ENCODE peak calls at places on chromosomes 4 and X, in eight cellular contexts. L is mesenteric fat pad; M is GM20000; U is stimulated activated naive B cell treated with anti-CD40 and anti-IgM and Interleukin-4, amounts not matched to agents 10 μg/mL and 1 μg/mL and 100 μg/mL, for 72 hours; H is neural crest cell; C is prostate gland; W is mesothelial cell of epicardium; J is activated effector memory CD4-positive, alpha-beta T cell treated with anti-CD3 and anti-CD28 coated beads, Interleukin-2, amount 50 U/mL, for 16 hours. Q is an unnamed sample.

GRCh38 chr4:75513529-75514130 is 573 bp downstream of the RCHY1 start:
- DNase-seq in L (no peak), M (no peak), U (no peak), H (peak), C (peak), W (no peak), J (no peak), Q (no peak)

GRCh38 chr4:140764785-140765392 is 8.7 kb upstream of the TBC1D9 start:
- DNase-seq in L (no peak), M (no peak), U (no peak), H (no peak), C (no peak), W (no peak), J (no peak), Q (peak)

GRCh38 chr4:109953556-109953955 is 40.9 kb downstream of the EGF start:
- DNase-seq in L (no peak), M (no peak), U (no peak), H (no peak), C (no peak), W (no peak), J (no peak), Q (no peak)

GRCh38 chrX:30795981-30796958 is 92.8 kb downstream of the TAB3 start:
- DNase-seq in L (peak), M (no peak), U (no peak), H (no peak), C (no peak), W (no peak), J (no peak), Q (no peak)

GRCh38 chrX:145630081-145630480 is 187.5 kb upstream of the SLITRK2 start:
- DNase-seq in L (no peak), M (no peak), U (no peak), H (no peak), C (no peak), W (no peak), J (no peak), Q (no peak)

GRCh38 chr4:81519856-81520255 is 48.1 kb upstream of the RASGEF1B start:
- DNase-seq in L (no peak), M (no peak), U (no peak), H (no peak), C (no peak), W (no peak), J (no peak), Q (no peak)

GRCh38 chr4:104099141-104099540 is 379.4 kb upstream of the TACR3 start:
- DNase-seq in L (no peak), M (no peak), U (no peak), H (no peak), C (no peak), W (no peak), J (no peak), Q (no peak)

GRCh38 chr4:139540161-139540560 is 15.9 kb downstream of the SETD7 start:
- DNase-seq in L (no peak), M (no peak), U (no peak), H (no peak), C (no peak), W (no peak), J (no peak), Q (no peak)

GRCh38 chr4:177450421-177451107 is 8.3 kb upstream of the AGA start:
- DNase-seq in L (no peak), M (no peak), U (no peak), H (no peak), C (no peak), W (no peak), J (no peak), Q (no peak)

GRCh38 chr4:29009908-29010307 is 1710.3 kb upstream of the PCDH7 start:
- DNase-seq in L (no peak), M (no peak), U (no peak), H (no peak), C (no peak), W (no peak), J (no peak), Q (no peak)

GRCh38 chrX:30935985-30936384 is 46.9 kb upstream of the TAB3 start:
- DNase-seq in L (no peak), M (no peak), U (no peak), H (peak), C (no peak), W (no peak), J (no peak), Q (peak)

GRCh38 chr4:33037464-33037863 is 2317.3 kb downstream of the PCDH7 start:
- DNase-seq in L (no peak), M (no peak), U (no peak), H (no peak), C (no peak), W (no peak), J (no peak), Q (no peak)

GRCh38 chrX:104854188-104854587 is 288.2 kb downstream of the IL1RAPL2 start:
- DNase-seq in L (no peak), M (no peak), U (no peak), H (no peak), C (no peak), W (no peak), J (no peak), Q (no peak)

GRCh38 chr4:166816901-166817300 is 417.4 kb downstream of the SPOCK3 start:
- DNase-seq in L (no peak), M (no peak), U (no peak), H (no peak), C (peak), W (no peak), J (no peak), Q (no peak)

GRCh38 chr4:101114936-101115372 is 232.4 kb downstream of the PPP3CA start:
- DNase-seq in L (no peak), M (no peak), U (no peak), H (peak), C (no peak), W (no peak), J (no peak), Q (no peak)

GRCh38 chr4:76958891-76959290 is 9.3 kb downstream of the SEPTIN11 start:
- DNase-seq in L (no peak), M (no peak), U (no peak), H (no peak), C (no peak), W (no peak), J (no peak), Q (no peak)

GRCh38 chrX:87732133-87732532 is 214.5 kb downstream of the KLHL4 start:
- DNase-seq in L (no peak), M (no peak), U (no peak), H (no peak), C (no peak), W (no peak), J (no peak), Q (no peak)

GRCh38 chr4:169383724-169384123 is 113.0 kb upstream of the SH3RF1 start:
- DNase-seq in L (no peak), M (no peak), U (no peak), H (no peak), C (no peak), W (no peak), J (no peak), Q (no peak)

GRCh38 chr4:119521306-119521705 is 107.3 kb downstream of the PDE5A start:
- DNase-seq in L (no peak), M (no peak), U (no peak), H (no peak), C (no peak), W (no peak), J (no peak), Q (peak)

GRCh38 chr4:76803522-76803921 is 94.4 kb downstream of the SOWAHB start:
- DNase-seq in L (no peak), M (no peak), U (no peak), H (no peak), C (no peak), W (no peak), J (no peak), Q (no peak)

GRCh38 chrX:124289443-124289842 is 43.0 kb upstream of the TEX13D start:
- DNase-seq in L (no peak), M (no peak), U (no peak), H (no peak), C (no peak), W (no peak), J (no peak), Q (no peak)

GRCh38 chrX:46330981-46331380 is 214.2 kb downstream of the ZNF674 start:
- DNase-seq in L (no peak), M (no peak), U (no peak), H (no peak), C (no peak), W (no peak), J (no peak), Q (no peak)

GRCh38 chrX:40912166-40912565 is 173.1 kb upstream of the USP9X start:
- DNase-seq in L (no peak), M (no peak), U (no peak), H (no peak), C (no peak), W (no peak), J (no peak), Q (no peak)

GRCh38 chrX:46376246-46376885 is 168.9 kb downstream of the ZNF674 start:
- DNase-seq in L (no peak), M (no peak), U (no peak), H (no peak), C (peak), W (no peak), J (peak), Q (peak)

GRCh38 chr4:4541040-4541631 is 712 bp downstream of the STX18 start:
- DNase-seq in L (no peak), M (peak), U (peak), H (no peak), C (no peak), W (no peak), J (peak), Q (peak)

GRCh38 chr4:42280327-42281095 is 116.8 kb upstream of the SHISA3 start:
- DNase-seq in L (no peak), M (peak), U (no peak), H (peak), C (no peak), W (no peak), J (no peak), Q (peak)

GRCh38 chr4:39464886-39465501 is 6.1 kb downstream of the LIAS start:
- DNase-seq in L (no peak), M (no peak), U (no peak), H (no peak), C (no peak), W (no peak), J (no peak), Q (no peak)

GRCh38 chr4:159363376-159363775 is 260.5 kb downstream of the RAPGEF2 start:
- DNase-seq in L (no peak), M (no peak), U (no peak), H (no peak), C (no peak), W (no peak), J (no peak), Q (no peak)

GRCh38 chr4:108830509-108831244 is 67.8 kb upstream of the ETNPPL start:
- DNase-seq in L (no peak), M (no peak), U (no peak), H (no peak), C (no peak), W (peak), J (no peak), Q (no peak)

GRCh38 chr4:64195582-64195981 is 213.7 kb downstream of the TECRL start:
- DNase-seq in L (no peak), M (no peak), U (no peak), H (no peak), C (no peak), W (no peak), J (no peak), Q (no peak)

GRCh38 chr4:22876281-22876680 is 183.5 kb downstream of the GBA3 start:
- DNase-seq in L (no peak), M (no peak), U (no peak), H (no peak), C (no peak), W (no peak), J (no peak), Q (no peak)

GRCh38 chrX:143634701-143635442 is 1.0 kb downstream of the SLITRK4 start:
- DNase-seq in L (no peak), M (no peak), U (no peak), H (peak), C (no peak), W (no peak), J (no peak), Q (no peak)

GRCh38 chr4:76607266-76607799 is 172.3 kb downstream of the SHROOM3 start:
- DNase-seq in L (no peak), M (peak), U (peak), H (no peak), C (no peak), W (no peak), J (no peak), Q (no peak)

GRCh38 chr4:144579411-144580020 is 66.4 kb upstream of the HHIP start:
- DNase-seq in L (no peak), M (no peak), U (no peak), H (no peak), C (no peak), W (no peak), J (no peak), Q (no peak)

GRCh38 chr4:124803641-124804040 is 91.1 kb upstream of the ANKRD50 start:
- DNase-seq in L (no peak), M (no peak), U (no peak), H (no peak), C (no peak), W (no peak), J (no peak), Q (no peak)

GRCh38 chr4:124121511-124121934 is 591.0 kb downstream of the ANKRD50 start:
- DNase-seq in L (no peak), M (no peak), U (no peak), H (no peak), C (peak), W (no peak), J (no peak), Q (no peak)

Q was measured in Caco-2.